ENCODE peak calls at places on chromosomes 1 and 21, in six cellular contexts. E, Z, R, Y, P and X are unnamed samples.

GRCh38 chr21:45456836-45457160 is 51.8 kb downstream of the COL18A1 start:
- DNase-seq in Z (no peak), E (no peak), R (no peak), P (no peak), Y (no peak), X (no peak)

GRCh38 chr1:192702212-192702993 is 66.5 kb downstream of the RGS13 start:
- DNase-seq in Z (no peak), E (peak; percentile 42), Y (no peak), R (peak; percentile 28), P (no peak), X (no peak)

GRCh38 chr21:37550618-37551405 is 184.2 kb downstream of the DYRK1A start:
- DNase-seq in Z (no peak), R (no peak), E (no peak), Y (no peak), P (no peak), X (no peak)

GRCh38 chr1:204834752-204835151 is 35.9 kb upstream of the NFASC start:
- DNase-seq in E (no peak), Y (no peak), R (no peak), P (no peak), Z (no peak), X (no peak)

GRCh38 chr1:70685300-70686286 is 274.5 kb downstream of the CTH start:
- DNase-seq in P (no peak), Y (peak; percentile 75), Z (peak; percentile 73), E (peak; percentile 89), R (no peak), X (peak; percentile 5)

GRCh38 chr1:216925962-216926361 is 202.7 kb upstream of the ESRRG start:
- DNase-seq in Z (no peak), E (no peak), Y (no peak), P (no peak), R (no peak), X (no peak)

GRCh38 chr1:100073531-100073930 is 59.2 kb downstream of the SASS6 start:
- DNase-seq in Y (no peak), R (no peak), E (no peak), Z (no peak), P (no peak), X (no peak)

GRCh38 chr21:44647222-44647552 is 973 bp downstream of the KRTAP10-11 start:
- DNase-seq in R (no peak), P (no peak), Y (no peak), E (no peak), Z (no peak), X (no peak)

GRCh38 chr1:202009326-202010031 is 908 bp upstream of the ELF3 start:
- DNase-seq in Y (peak; percentile 89), P (peak; percentile 71), Z (peak; percentile 86), E (peak; percentile 93), R (peak; percentile 84), X (peak; percentile 70)

GRCh38 chr1:223844962-223845809 is 561 bp downstream of the TP53BP2 start:
- DNase-seq in Z (peak; percentile 61), Y (peak; percentile 45), R (peak; percentile 31), P (no peak), E (peak; percentile 74), X (no peak)

GRCh38 chr1:156419863-156420208 is 50.8 kb downstream of the RHBG start:
- DNase-seq in Z (no peak), P (no peak), R (peak; percentile 62), E (peak; percentile 82), Y (no peak), X (no peak)

GRCh38 chr1:10788592-10789006 is 7.8 kb downstream of the CASZ1 start:
- DNase-seq in R (no peak), Y (peak; percentile 44), P (peak; percentile 69), Z (no peak), E (peak; percentile 51), X (peak; percentile 66)

GRCh38 chr21:44919913-44920693 is 596 bp downstream of the ITGB2 start:
- DNase-seq in E (no peak), Y (no peak), R (no peak), P (no peak), Z (no peak), X (no peak)

GRCh38 chr1:211781260-211781659 is 49.3 kb downstream of the LPGAT1 start:
- DNase-seq in P (no peak), Z (no peak), Y (no peak), R (no peak), E (no peak), X (no peak)

GRCh38 chr1:32334864-32335618 is 992 bp downstream of the MARCKSL1 start:
- DNase-seq in P (peak; percentile 19), Y (no peak), R (peak; percentile 60), E (peak; percentile 37), Z (peak; percentile 24), X (peak; percentile 38)

GRCh38 chr1:158999301-159000069 is 10.2 kb upstream of the IFI16 start:
- DNase-seq in Y (peak; percentile 80), E (peak; percentile 99), R (peak; percentile 84), P (peak; percentile 74), Z (peak; percentile 91), X (peak; percentile 31)

GRCh38 chr1:245180496-245180895 is 25.7 kb downstream of the KIF26B start:
- DNase-seq in Y (no peak), P (no peak), R (peak; percentile 24), E (no peak), Z (no peak), X (no peak)

GRCh38 chr1:231040019-231040799 is at the start of gene FAM89A:
- DNase-seq in Y (peak; percentile 61), Z (peak; percentile 3), P (peak; percentile 28), R (peak; percentile 65), E (peak; percentile 23), X (peak; percentile 24)

GRCh38 chr1:216903389-216903754 is 180.1 kb upstream of the ESRRG start:
- DNase-seq in P (no peak), Y (no peak), Z (no peak), E (peak; percentile 85), R (peak; percentile 52), X (no peak)

GRCh38 chr21:43211085-43212071 is 42.6 kb downstream of the CRYAA start:
- DNase-seq in Y (peak; percentile 69), E (peak; percentile 49), P (no peak), Z (peak; percentile 78), R (no peak), X (no peak)

GRCh38 chr1:45134468-45134873 is 71.9 kb downstream of the ZSWIM5 start:
- DNase-seq in P (no peak), Y (no peak), E (no peak), Z (no peak), R (no peak), X (no peak)

GRCh38 chr1:38991638-38992449 is 768 bp downstream of the AKIRIN1 start:
- DNase-seq in E (peak; percentile 74), Z (peak; percentile 36), R (peak; percentile 26), P (peak; percentile 32), Y (no peak), X (peak; percentile 48)

GRCh38 chr1:147539122-147539575 is 2.2 kb upstream of the BCL9 start:
- DNase-seq in R (peak; percentile 91), Y (no peak), P (peak; percentile 3), Z (no peak), E (peak; percentile 62), X (no peak)

GRCh38 chr1:172397221-172397620 is 23.3 kb upstream of the C1orf105 start:
- DNase-seq in E (no peak), Z (no peak), P (no peak), R (peak; percentile 67), Y (no peak), X (no peak)